ENCODE peak calls at places on chromosomes 5 and 9, in six cellular contexts. J is HTR-8/SVneo; S is WERI-Rb-1; L is NCI-H1105 treated with DMSO at 0.1 percent for 48 hours; T is naive thymus-derived CD8-positive, alpha-beta T cell; Y is OCI-LY7. Q is an unnamed sample.

GRCh38 chr5:1751864-1752822 is 47.5 kb downstream of the MRPL36 start:
- DNase-seq in Y (no peak), T (no peak), S (peak; percentile 4), L (no peak), J (no peak), Q (no peak)

GRCh38 chr9:129145316-129145715 is 32.7 kb downstream of the IER5L start:
- DNase-seq in T (no peak), Y (no peak), J (no peak), S (no peak), L (no peak), Q (no peak)

GRCh38 chr5:1357946-1358725 is 13.2 kb upstream of the CLPTM1L start:
- DNase-seq in S (no peak), Y (no peak), L (no peak), J (no peak), T (no peak), Q (no peak)

GRCh38 chr9:34240021-34240420 is 61.2 kb downstream of the UBAP1 start:
- DNase-seq in S (no peak), L (no peak), J (no peak), Y (peak; percentile 13), T (no peak), Q (no peak)

GRCh38 chr5:146027746-146028145 is 77.6 kb downstream of the PLAC8L1 start:
- DNase-seq in J (no peak), T (no peak), S (no peak), Y (no peak), L (no peak), Q (no peak)

GRCh38 chr5:17395106-17395505 is 102.9 kb upstream of the TAF11L2 start:
- DNase-seq in S (no peak), L (no peak), J (no peak), T (no peak), Y (no peak), Q (no peak)

GRCh38 chr9:131366745-131367401 is 27.0 kb upstream of the PRRC2B start:
- DNase-seq in L (peak; percentile 0), J (peak; percentile 71), S (peak; percentile 66), Y (peak; percentile 68), T (no peak), Q (peak; percentile 73)

GRCh38 chr9:4237748-4238511 is 61.9 kb downstream of the GLIS3 start:
- DNase-seq in J (no peak), S (no peak), Y (no peak), L (no peak), T (no peak), Q (no peak)

GRCh38 chr5:91225848-91226686 is 157.1 kb downstream of the ARRDC3 start:
- DNase-seq in T (peak; percentile 77), Y (peak; percentile 67), J (no peak), S (peak; percentile 62), L (peak; percentile 6), Q (peak; percentile 49)

GRCh38 chr5:179180061-179180460 is 119.9 kb downstream of the ZNF354C start:
- DNase-seq in Y (no peak), S (no peak), J (no peak), L (no peak), T (no peak), Q (no peak)

GRCh38 chr9:123834218-123834906 is 95.6 kb downstream of the DENND1A start:
- DNase-seq in L (peak; percentile 21), J (no peak), Y (no peak), T (no peak), S (no peak), Q (no peak)

Q was measured in SK-N-DZ.